ENCODE peak calls at places on chromosomes 4 and X, in ten cellular contexts. One of them, this sample, is unnamed.

GRCh38 chr4:181962321-181962720 is 280.9 kb upstream of the TENM3 start:
- DNase-seq in stimulated activated naive CD8-positive, alpha-beta T cell treated with anti-CD3 and anti-CD28 coated beads, Interleukin-15, Interleukin-2, amounts not matched to agents 100 U/mL and 50 U/mL, for 24 hours: no peak
- DNase-seq in CD8-positive, alpha-beta T cell: no peak
- DNase-seq in hepatic stellate cell: no peak
- DNase-seq in bronchial epithelial cell: no peak
- DNase-seq in NT2/D1: no peak
- DNase-seq in Peyer's patch: no peak
- DNase-seq in left lung: no peak
- DNase-seq in activated CD4-positive, CD25-positive, alpha-beta regulatory T cell treated with anti-CD3 and anti-CD28 coated beads, Interleukin-2, amount 50 U/mL, for 72 hours: no peak
- DNase-seq in iris pigment epithelial cell: no peak
- DNase-seq in this sample: no peak

GRCh38 chrX:74419861-74420193 is 1.5 kb upstream of the SLC16A2 start:
- DNase-seq in stimulated activated naive CD8-positive, alpha-beta T cell treated with anti-CD3 and anti-CD28 coated beads, Interleukin-15, Interleukin-2, amounts not matched to agents 100 U/mL and 50 U/mL, for 24 hours: peak; percentile 14
- DNase-seq in CD8-positive, alpha-beta T cell: peak; percentile 12
- DNase-seq in hepatic stellate cell: peak; percentile 12
- DNase-seq in bronchial epithelial cell: peak; percentile 11
- DNase-seq in NT2/D1: no peak
- DNase-seq in Peyer's patch: no peak
- DNase-seq in left lung: no peak
- DNase-seq in activated CD4-positive, CD25-positive, alpha-beta regulatory T cell treated with anti-CD3 and anti-CD28 coated beads, Interleukin-2, amount 50 U/mL, for 72 hours: no peak
- DNase-seq in iris pigment epithelial cell: no peak
- DNase-seq in this sample: no peak

GRCh38 chr4:41157009-41157408 is 57.3 kb downstream of the APBB2 start:
- DNase-seq in stimulated activated naive CD8-positive, alpha-beta T cell treated with anti-CD3 and anti-CD28 coated beads, Interleukin-15, Interleukin-2, amounts not matched to agents 100 U/mL and 50 U/mL, for 24 hours: no peak
- DNase-seq in CD8-positive, alpha-beta T cell: no peak
- DNase-seq in hepatic stellate cell: no peak
- DNase-seq in bronchial epithelial cell: no peak
- DNase-seq in NT2/D1: no peak
- DNase-seq in Peyer's patch: no peak
- DNase-seq in left lung: no peak
- DNase-seq in activated CD4-positive, CD25-positive, alpha-beta regulatory T cell treated with anti-CD3 and anti-CD28 coated beads, Interleukin-2, amount 50 U/mL, for 72 hours: no peak
- DNase-seq in iris pigment epithelial cell: no peak
- DNase-seq in this sample: no peak

GRCh38 chr4:184216436-184217004 is 1.2 kb downstream of the ENPP6 start:
- DNase-seq in stimulated activated naive CD8-positive, alpha-beta T cell treated with anti-CD3 and anti-CD28 coated beads, Interleukin-15, Interleukin-2, amounts not matched to agents 100 U/mL and 50 U/mL, for 24 hours: no peak
- DNase-seq in CD8-positive, alpha-beta T cell: no peak
- DNase-seq in hepatic stellate cell: no peak
- DNase-seq in bronchial epithelial cell: no peak
- DNase-seq in NT2/D1: no peak
- DNase-seq in Peyer's patch: no peak
- DNase-seq in left lung: no peak
- DNase-seq in activated CD4-positive, CD25-positive, alpha-beta regulatory T cell treated with anti-CD3 and anti-CD28 coated beads, Interleukin-2, amount 50 U/mL, for 72 hours: no peak
- DNase-seq in iris pigment epithelial cell: no peak
- DNase-seq in this sample: no peak

GRCh38 chrX:136662104-136662503 is 14.1 kb downstream of the CD40LG start:
- DNase-seq in stimulated activated naive CD8-positive, alpha-beta T cell treated with anti-CD3 and anti-CD28 coated beads, Interleukin-15, Interleukin-2, amounts not matched to agents 100 U/mL and 50 U/mL, for 24 hours: no peak
- DNase-seq in CD8-positive, alpha-beta T cell: peak; percentile 17
- DNase-seq in hepatic stellate cell: no peak
- DNase-seq in bronchial epithelial cell: no peak
- DNase-seq in NT2/D1: no peak
- DNase-seq in Peyer's patch: no peak
- DNase-seq in left lung: no peak
- DNase-seq in activated CD4-positive, CD25-positive, alpha-beta regulatory T cell treated with anti-CD3 and anti-CD28 coated beads, Interleukin-2, amount 50 U/mL, for 72 hours: no peak
- DNase-seq in iris pigment epithelial cell: no peak
- DNase-seq in this sample: no peak

GRCh38 chr4:48585401-48585800 is 95.3 kb downstream of the ZAR1 start:
- DNase-seq in stimulated activated naive CD8-positive, alpha-beta T cell treated with anti-CD3 and anti-CD28 coated beads, Interleukin-15, Interleukin-2, amounts not matched to agents 100 U/mL and 50 U/mL, for 24 hours: no peak
- DNase-seq in CD8-positive, alpha-beta T cell: no peak
- DNase-seq in hepatic stellate cell: no peak
- DNase-seq in bronchial epithelial cell: no peak
- DNase-seq in NT2/D1: no peak
- DNase-seq in Peyer's patch: no peak
- DNase-seq in left lung: no peak
- DNase-seq in activated CD4-positive, CD25-positive, alpha-beta regulatory T cell treated with anti-CD3 and anti-CD28 coated beads, Interleukin-2, amount 50 U/mL, for 72 hours: no peak
- DNase-seq in iris pigment epithelial cell: no peak
- DNase-seq in this sample: no peak

GRCh38 chrX:134886201-134886600 is 104.6 kb upstream of the SMIM10 start:
- DNase-seq in stimulated activated naive CD8-positive, alpha-beta T cell treated with anti-CD3 and anti-CD28 coated beads, Interleukin-15, Interleukin-2, amounts not matched to agents 100 U/mL and 50 U/mL, for 24 hours: no peak
- DNase-seq in CD8-positive, alpha-beta T cell: no peak
- DNase-seq in hepatic stellate cell: no peak
- DNase-seq in bronchial epithelial cell: peak; percentile 86
- DNase-seq in NT2/D1: no peak
- DNase-seq in Peyer's patch: no peak
- DNase-seq in left lung: no peak
- DNase-seq in activated CD4-positive, CD25-positive, alpha-beta regulatory T cell treated with anti-CD3 and anti-CD28 coated beads, Interleukin-2, amount 50 U/mL, for 72 hours: no peak
- DNase-seq in iris pigment epithelial cell: peak; percentile 40
- DNase-seq in this sample: no peak

GRCh38 chrX:118548831-118549230 is 53.2 kb downstream of the DOCK11 start:
- DNase-seq in stimulated activated naive CD8-positive, alpha-beta T cell treated with anti-CD3 and anti-CD28 coated beads, Interleukin-15, Interleukin-2, amounts not matched to agents 100 U/mL and 50 U/mL, for 24 hours: no peak
- DNase-seq in CD8-positive, alpha-beta T cell: no peak
- DNase-seq in hepatic stellate cell: no peak
- DNase-seq in bronchial epithelial cell: no peak
- DNase-seq in NT2/D1: no peak
- DNase-seq in Peyer's patch: no peak
- DNase-seq in left lung: no peak
- DNase-seq in activated CD4-positive, CD25-positive, alpha-beta regulatory T cell treated with anti-CD3 and anti-CD28 coated beads, Interleukin-2, amount 50 U/mL, for 72 hours: no peak
- DNase-seq in iris pigment epithelial cell: no peak
- DNase-seq in this sample: no peak

GRCh38 chr4:142367326-142368188 is 478.5 kb downstream of the INPP4B start:
- DNase-seq in stimulated activated naive CD8-positive, alpha-beta T cell treated with anti-CD3 and anti-CD28 coated beads, Interleukin-15, Interleukin-2, amounts not matched to agents 100 U/mL and 50 U/mL, for 24 hours: no peak
- DNase-seq in CD8-positive, alpha-beta T cell: no peak
- DNase-seq in hepatic stellate cell: no peak
- DNase-seq in bronchial epithelial cell: no peak
- DNase-seq in NT2/D1: no peak
- DNase-seq in Peyer's patch: no peak
- DNase-seq in left lung: no peak
- DNase-seq in activated CD4-positive, CD25-positive, alpha-beta regulatory T cell treated with anti-CD3 and anti-CD28 coated beads, Interleukin-2, amount 50 U/mL, for 72 hours: no peak
- DNase-seq in iris pigment epithelial cell: no peak
- DNase-seq in this sample: no peak

GRCh38 chrX:50920132-50920531 is 9.6 kb downstream of the BMP15 start:
- DNase-seq in stimulated activated naive CD8-positive, alpha-beta T cell treated with anti-CD3 and anti-CD28 coated beads, Interleukin-15, Interleukin-2, amounts not matched to agents 100 U/mL and 50 U/mL, for 24 hours: no peak
- DNase-seq in CD8-positive, alpha-beta T cell: no peak
- DNase-seq in hepatic stellate cell: no peak
- DNase-seq in bronchial epithelial cell: peak; percentile 40
- DNase-seq in NT2/D1: no peak
- DNase-seq in Peyer's patch: no peak
- DNase-seq in left lung: no peak
- DNase-seq in activated CD4-positive, CD25-positive, alpha-beta regulatory T cell treated with anti-CD3 and anti-CD28 coated beads, Interleukin-2, amount 50 U/mL, for 72 hours: no peak
- DNase-seq in iris pigment epithelial cell: peak; percentile 21
- DNase-seq in this sample: no peak

GRCh38 chr4:2939383-2940243 is 23.6 kb downstream of the NOP14 start:
- DNase-seq in stimulated activated naive CD8-positive, alpha-beta T cell treated with anti-CD3 and anti-CD28 coated beads, Interleukin-15, Interleukin-2, amounts not matched to agents 100 U/mL and 50 U/mL, for 24 hours: peak; percentile 35
- DNase-seq in CD8-positive, alpha-beta T cell: peak; percentile 24
- DNase-seq in hepatic stellate cell: no peak
- DNase-seq in bronchial epithelial cell: no peak
- DNase-seq in NT2/D1: no peak
- DNase-seq in Peyer's patch: peak; percentile 40
- DNase-seq in left lung: peak; percentile 23
- DNase-seq in activated CD4-positive, CD25-positive, alpha-beta regulatory T cell treated with anti-CD3 and anti-CD28 coated beads, Interleukin-2, amount 50 U/mL, for 72 hours: peak; percentile 32
- DNase-seq in iris pigment epithelial cell: no peak
- DNase-seq in this sample: no peak

This sample was measured in MG63.